ENCODE peak calls at places on chromosomes 6 and 20, in nine cellular contexts. M is fibroblast of the aortic adventitia; X is activated gamma-delta T cell; D is CMK; B is T-helper 17 cell; T is CD8-positive, alpha-beta T cell; Q is uterus; I is GM19239; H is aorta. W is an unnamed sample.

GRCh38 chr6:36599791-36600209 is 5.6 kb downstream of the SRSF3 start:
- DNase-seq in M (peak), X (peak), D (no peak), B (peak), T (peak), Q (peak), I (no peak), H (no peak), W (no peak)

GRCh38 chr20:53840462-53841000 is 229.9 kb downstream of the BCAS1 start:
- DNase-seq in M (no peak), X (no peak), D (no peak), B (no peak), T (no peak), Q (no peak), I (no peak), H (no peak), W (no peak)

GRCh38 chr6:56637640-56638039 is 5.0 kb downstream of the DST start:
- DNase-seq in M (peak), X (no peak), D (no peak), B (no peak), T (no peak), Q (no peak), I (no peak), H (no peak), W (peak)

GRCh38 chr6:84263557-84263956 is 36.1 kb upstream of the CEP162 start:
- DNase-seq in M (no peak), X (no peak), D (no peak), B (no peak), T (no peak), Q (no peak), I (no peak), H (no peak), W (no peak)

GRCh38 chr20:3964719-3965118 is 50.6 kb downstream of the RNF24 start:
- DNase-seq in M (no peak), X (no peak), D (no peak), B (no peak), T (no peak), Q (no peak), I (no peak), H (no peak), W (no peak)

GRCh38 chr20:38156888-38157634 is 8.0 kb downstream of the TGM2 start:
- DNase-seq in M (peak), X (no peak), D (no peak), B (no peak), T (no peak), Q (peak), I (no peak), H (peak), W (no peak)

GRCh38 chr6:169752074-169752623 is 727 bp downstream of the ERMARD start:
- DNase-seq in M (no peak), X (no peak), D (no peak), B (no peak), T (no peak), Q (no peak), I (no peak), H (no peak), W (no peak)

GRCh38 chr6:43709654-43710303 is 22.2 kb upstream of the MRPS18A start:
- DNase-seq in M (peak), X (no peak), D (no peak), B (no peak), T (no peak), Q (no peak), I (no peak), H (no peak), W (no peak)

GRCh38 chr20:25195962-25196700 is 619 bp downstream of the ENTPD6 start:
- DNase-seq in M (no peak), X (peak), D (no peak), B (no peak), T (peak), Q (no peak), I (no peak), H (peak), W (no peak)

GRCh38 chr6:159977242-159978214 is 8.6 kb downstream of the IGF2R start:
- DNase-seq in M (peak), X (no peak), D (no peak), B (no peak), T (no peak), Q (peak), I (no peak), H (no peak), W (no peak)

GRCh38 chr20:62641749-62642665 is at the start of gene SLCO4A1:
- DNase-seq in M (peak), X (peak), D (peak), B (peak), T (peak), Q (peak), I (peak), H (peak), W (no peak)

GRCh38 chr6:93073811-93074210 is 345.5 kb downstream of the EPHA7 start:
- DNase-seq in M (no peak), X (no peak), D (no peak), B (no peak), T (no peak), Q (no peak), I (no peak), H (no peak), W (no peak)